ENCODE peak calls at places on chromosome 4, in ten cellular contexts. Q is stomach; U is CMK; M is activated T-helper 1 cell treated with Interleukin-2 at 50 U/mL for 16 hours; D is heart left ventricle; R is stimulated activated effector memory CD8-positive, alpha-beta T cell treated with anti-CD3 and anti-CD28 coated beads, Interleukin-12 subunit alpha, Interleukin-12 subunit beta, amount 100 ng/mL, for 72 hours; O is HCT116; H is CD4-positive, alpha-beta memory T cell; I is naive thymus-derived CD8-positive, alpha-beta T cell; X is hepatocyte. V is an unnamed sample.

GRCh38 chr4:21410372-21410771 is 538.2 kb downstream of the KCNIP4 start:
- DNase-seq in R (no peak), U (no peak), D (no peak), X (no peak), O (no peak), Q (no peak), I (no peak), M (no peak), H (no peak), V (no peak)

GRCh38 chr4:184355111-184355604 is 119.2 kb downstream of the IRF2 start:
- DNase-seq in Q (no peak), D (no peak), M (no peak), R (no peak), U (peak), O (peak), X (peak), H (peak), I (no peak), V (no peak)

GRCh38 chr4:106261980-106262379 is 54.0 kb downstream of the TBCK start:
- DNase-seq in D (no peak), X (no peak), I (no peak), U (no peak), H (no peak), Q (no peak), M (no peak), O (no peak), R (no peak), V (no peak)

GRCh38 chr4:3044812-3045499 is 29.4 kb downstream of the HTT-AS start:
- DNase-seq in I (no peak), O (no peak), D (no peak), Q (no peak), H (no peak), M (no peak), X (no peak), R (no peak), U (no peak), V (no peak)

GRCh38 chr4:110361921-110362320 is 114.0 kb upstream of the ENPEP start:
- DNase-seq in R (no peak), I (no peak), H (no peak), X (no peak), U (no peak), Q (no peak), D (no peak), O (no peak), M (no peak), V (no peak)

GRCh38 chr4:8818063-8818881 is 53.4 kb downstream of the HMX1 start:
- DNase-seq in X (no peak), Q (peak), I (no peak), H (no peak), D (peak), R (peak), U (no peak), M (no peak), O (no peak), V (no peak)

GRCh38 chr4:1653776-1654175 is 30.3 kb downstream of the FAM53A start:
- DNase-seq in I (no peak), X (no peak), D (no peak), U (no peak), Q (no peak), M (no peak), R (no peak), O (no peak), H (no peak), V (no peak)

GRCh38 chr4:8191136-8191747 is 7.8 kb upstream of the SH3TC1 start:
- DNase-seq in I (no peak), X (no peak), U (peak), H (no peak), R (no peak), M (no peak), Q (peak), D (peak), O (peak), V (no peak)

GRCh38 chr4:24630937-24631336 is 46.6 kb upstream of the DHX15 start:
- DNase-seq in H (no peak), R (no peak), O (no peak), I (no peak), X (no peak), M (no peak), U (no peak), D (no peak), Q (no peak), V (no peak)

GRCh38 chr4:189121336-189121735 is 819.3 kb upstream of the FRG1 start:
- DNase-seq in I (no peak), O (no peak), R (no peak), M (no peak), H (no peak), Q (no peak), D (no peak), U (no peak), X (no peak), V (no peak)

GRCh38 chr4:72302981-72303704 is 265.9 kb downstream of the ADAMTS3 start:
- DNase-seq in R (peak), Q (peak), I (peak), H (peak), X (peak), O (peak), M (peak), U (peak), D (no peak), V (no peak)

GRCh38 chr4:173195708-173196107 is 27.1 kb downstream of the GALNT7 start:
- DNase-seq in D (no peak), U (no peak), X (no peak), O (no peak), M (no peak), R (no peak), I (no peak), Q (no peak), H (no peak), V (no peak)

GRCh38 chr4:3371038-3371437 is 70.7 kb upstream of the HGFAC start:
- DNase-seq in U (no peak), R (peak), H (no peak), I (no peak), X (peak), Q (no peak), M (no peak), D (no peak), O (no peak), V (no peak)

GRCh38 chr4:102172341-102172740 is 172.9 kb downstream of the SLC39A8 start:
- DNase-seq in U (no peak), M (no peak), O (no peak), I (no peak), H (no peak), X (no peak), R (no peak), D (no peak), Q (no peak), V (no peak)

GRCh38 chr4:14790487-14790886 is 211.8 kb upstream of the CPEB2 start:
- DNase-seq in D (no peak), I (no peak), X (no peak), Q (no peak), U (no peak), H (no peak), O (no peak), R (no peak), M (no peak), V (no peak)

GRCh38 chr4:7777017-7777710 is 162.5 kb downstream of the AFAP1 start:
- DNase-seq in X (no peak), M (no peak), U (no peak), D (no peak), Q (no peak), R (no peak), O (no peak), I (no peak), H (no peak), V (no peak)

GRCh38 chr4:95091272-95091671 is 333.5 kb downstream of the BMPR1B start:
- DNase-seq in M (no peak), D (no peak), Q (no peak), I (no peak), X (no peak), O (no peak), H (no peak), U (no peak), R (no peak), V (no peak)

GRCh38 chr4:168955674-168956073 is 54.4 kb downstream of the CBR4 start:
- DNase-seq in U (no peak), I (no peak), H (no peak), Q (no peak), X (no peak), R (no peak), O (no peak), M (no peak), D (no peak), V (no peak)

GRCh38 chr4:101222156-101222845 is 125.0 kb downstream of the PPP3CA start:
- DNase-seq in Q (no peak), I (no peak), M (no peak), D (no peak), H (no peak), U (no peak), X (no peak), O (no peak), R (no peak), V (no peak)

GRCh38 chr4:152454398-152455011 is 81.4 kb downstream of the FBXW7 start:
- DNase-seq in U (no peak), I (no peak), R (no peak), H (no peak), Q (no peak), M (no peak), D (no peak), X (peak), O (no peak), V (no peak)

GRCh38 chr4:20954541-20954940 is 254.3 kb downstream of the PACRGL start:
- DNase-seq in R (no peak), M (no peak), U (no peak), I (no peak), D (no peak), H (no peak), O (no peak), Q (no peak), X (no peak), V (no peak)

GRCh38 chr4:134388351-134388750 is 186.8 kb upstream of the PABPC4L start:
- DNase-seq in M (no peak), O (no peak), I (no peak), D (no peak), H (no peak), X (no peak), Q (no peak), U (no peak), R (no peak), V (no peak)

GRCh38 chr4:67581208-67581857 is 22.8 kb downstream of the STAP1 start:
- DNase-seq in D (no peak), U (no peak), H (peak), R (no peak), Q (no peak), M (no peak), X (no peak), O (no peak), I (peak), V (no peak)

GRCh38 chr4:146051724-146052396 is 113.2 kb upstream of the ZNF827 start:
- DNase-seq in X (no peak), Q (no peak), I (no peak), R (no peak), O (no peak), U (no peak), M (no peak), D (no peak), H (no peak), V (no peak)

GRCh38 chr4:52577285-52577968 is 81.7 kb downstream of the USP46 start:
- DNase-seq in Q (no peak), R (no peak), O (no peak), U (no peak), D (no peak), I (no peak), M (no peak), H (no peak), X (no peak), V (no peak)

V was measured in T-helper 17 cell.